ENCODE peak calls at places on chromosomes 4 and X, in six cellular contexts. J is ecto neural progenitor cell; K is kidney glomerular epithelial cell; C is fibroblast of mammary gland; Q is activated CD4-positive, alpha-beta T cell treated with anti-CD3 and anti-CD28 coated beads for 1 hour; O is stimulated activated CD4-positive, alpha-beta T cell treated with anti-CD3 and anti-CD28 coated beads, Interleukin-15, amount 100 ng/mL, for 24 hours. G is an unnamed sample.

GRCh38 chr4:120667102-120667501 is 255.4 kb downstream of the PRDM5 start:
- DNase-seq in J (no peak), C (no peak), K (no peak), Q (no peak), O (no peak), G (no peak)

GRCh38 chr4:40003986-40004385 is 26.3 kb upstream of the PDS5A start:
- DNase-seq in J (no peak), O (no peak), C (peak; percentile 56), Q (no peak), K (no peak), G (no peak)

GRCh38 chrX:44343412-44343942 is at the start of gene EFHC2:
- DNase-seq in O (peak; percentile 51), Q (peak; percentile 25), C (peak; percentile 5), J (peak; percentile 54), K (no peak), G (no peak)

GRCh38 chrX:10011261-10011931 is 44.2 kb downstream of the CLDN34 start:
- DNase-seq in Q (no peak), O (no peak), J (no peak), K (no peak), C (no peak), G (no peak)

GRCh38 chr4:26624042-26624441 is 40.2 kb downstream of the TBC1D19 start:
- DNase-seq in K (no peak), Q (no peak), C (peak; percentile 38), O (no peak), J (no peak), G (peak; percentile 1)

GRCh38 chrX:31547416-31547815 is 475.6 kb upstream of the FTHL17 start:
- DNase-seq in Q (no peak), K (no peak), C (peak; percentile 8), J (no peak), O (no peak), G (no peak)

GRCh38 chr4:2630556-2631273 is 94.3 kb downstream of the FAM193A start:
- DNase-seq in C (no peak), O (no peak), K (no peak), J (peak; percentile 37), Q (no peak), G (no peak)

GRCh38 chrX:103584606-103585005 is 709 bp upstream of the TCEAL4 start:
- DNase-seq in J (no peak), C (no peak), K (no peak), O (no peak), Q (no peak), G (peak; percentile 18)

GRCh38 chrX:71870337-71871098 is 40.1 kb upstream of the NHSL2 start:
- DNase-seq in K (peak; percentile 0), O (peak; percentile 24), C (peak; percentile 10), J (no peak), Q (no peak), G (no peak)